ENCODE peak calls at places on chromosomes 5 and 9, in nine cellular contexts. K, Y, J, Q, F, G, M, U and Z are unnamed samples.

GRCh38 chr9:114046876-114047275 is 31.2 kb downstream of the AMBP start:
- DNase-seq in Q (no peak), M (no peak), K (no peak), Y (no peak), G (no peak), U (no peak), F (peak), J (no peak), Z (no peak)

GRCh38 chr5:68215888-68216736 is 556 bp downstream of the PIK3R1 start:
- DNase-seq in F (peak), U (peak), M (peak), J (peak), G (peak), K (peak), Y (no peak), Q (peak), Z (peak)

GRCh38 chr9:135165003-135165711 is 77.7 kb downstream of the OLFM1 start:
- DNase-seq in U (no peak), G (no peak), J (peak), F (no peak), Q (no peak), M (no peak), Y (no peak), K (no peak), Z (no peak)

GRCh38 chr9:96505316-96505991 is 55.5 kb downstream of the HABP4 start:
- DNase-seq in M (no peak), U (no peak), Y (peak), J (no peak), F (no peak), G (no peak), Q (no peak), K (no peak), Z (peak)

GRCh38 chr5:142784405-142784955 is 14.3 kb downstream of the ARHGAP26 start:
- DNase-seq in F (no peak), G (no peak), U (no peak), Q (no peak), Y (no peak), M (no peak), K (no peak), J (no peak), Z (no peak)

GRCh38 chr5:119417891-119418781 is 34.2 kb upstream of the HSD17B4 start:
- DNase-seq in K (no peak), G (no peak), M (no peak), U (no peak), Q (no peak), J (peak), F (peak), Y (no peak), Z (no peak)

GRCh38 chr5:40877371-40877988 is 31.8 kb upstream of the C7 start:
- DNase-seq in F (no peak), J (no peak), K (no peak), Y (no peak), Q (no peak), G (no peak), U (no peak), M (no peak), Z (no peak)

GRCh38 chr5:138275379-138275782 is 960 bp upstream of the GFRA3 start:
- DNase-seq in J (no peak), U (no peak), Q (no peak), F (no peak), Y (no peak), G (peak), K (no peak), M (no peak), Z (no peak)

GRCh38 chr5:180034564-180034963 is 37.0 kb downstream of the RNF130 start:
- DNase-seq in Y (no peak), K (no peak), M (no peak), U (no peak), Q (no peak), F (no peak), G (no peak), J (no peak), Z (no peak)

GRCh38 chr5:74232281-74232680 is 408.2 kb downstream of the ENC1 start:
- DNase-seq in M (no peak), J (peak), U (no peak), G (no peak), Y (no peak), Q (no peak), F (peak), K (no peak), Z (no peak)

GRCh38 chr5:167949435-167949834 is 342.0 kb upstream of the WWC1 start:
- DNase-seq in F (no peak), J (no peak), U (no peak), K (no peak), Q (no peak), M (no peak), Y (no peak), G (no peak), Z (no peak)

GRCh38 chr5:1292139-1292538 is 2.7 kb downstream of the TERT start:
- DNase-seq in M (peak), J (no peak), K (no peak), Q (no peak), G (no peak), U (no peak), F (no peak), Y (no peak), Z (no peak)

GRCh38 chr9:31146485-31147166 is 1237.8 kb upstream of the ACO1 start:
- DNase-seq in Y (no peak), K (no peak), F (no peak), G (no peak), J (no peak), Q (no peak), U (no peak), M (no peak), Z (no peak)

GRCh38 chr9:122941560-122942234 is 877 bp downstream of the RABGAP1 start:
- DNase-seq in G (peak), M (no peak), Y (no peak), J (no peak), F (peak), K (no peak), Q (no peak), U (no peak), Z (no peak)

GRCh38 chr5:180395540-180396274 is 42.6 kb upstream of the GFPT2 start:
- DNase-seq in M (no peak), J (no peak), Y (no peak), Q (no peak), K (peak), U (no peak), F (no peak), G (no peak), Z (no peak)

GRCh38 chr5:179798771-179799643 is 5.2 kb downstream of the LTC4S start:
- DNase-seq in K (no peak), J (no peak), U (no peak), M (no peak), Y (no peak), F (no peak), G (no peak), Q (no peak), Z (no peak)

DNA sequence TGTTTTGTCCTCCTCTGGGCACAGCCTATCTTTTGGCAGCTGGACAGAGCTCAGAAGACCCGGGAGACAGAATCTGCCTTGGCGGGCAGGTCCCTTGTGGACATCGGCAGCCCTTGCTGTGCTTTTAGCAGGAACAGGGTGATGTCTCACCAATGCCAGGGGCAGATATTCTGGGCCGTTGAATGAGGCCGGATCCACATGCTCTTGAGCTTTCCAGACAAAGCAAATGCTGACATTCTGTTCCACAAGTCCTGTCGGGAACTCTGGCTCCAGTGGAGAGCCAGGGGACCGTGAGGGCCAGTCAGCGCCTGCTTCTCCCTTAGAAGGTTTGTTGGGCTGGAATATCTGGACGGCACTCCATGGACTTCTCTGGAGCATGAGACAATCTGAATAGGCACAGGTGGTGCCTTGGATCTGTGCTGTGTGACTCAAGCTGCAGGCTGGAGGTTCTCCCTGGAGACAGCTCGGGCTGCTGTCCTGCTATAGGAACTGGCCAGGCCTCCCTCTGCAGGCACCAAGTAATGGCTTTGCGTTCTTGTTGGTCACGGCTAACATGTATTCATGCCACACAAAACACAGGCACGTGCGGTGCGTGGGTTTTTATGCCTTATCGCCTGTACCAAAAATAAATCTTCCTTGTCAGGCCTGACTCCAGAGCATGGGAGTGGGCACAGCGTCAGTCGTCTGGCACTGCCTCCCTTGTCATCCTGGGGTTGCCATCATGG is 80.3 kb downstream of the GADD45G start:
- DNase-seq in F (no peak), J (no peak), Q (no peak), K (peak), G (no peak), U (peak), Y (no peak), M (no peak), Z (no peak)
- H3K27ac ChIP-seq in F (no peak), J (no peak), Q (no peak), K (no peak), G (no peak), U (no peak), Y (no peak), M (no peak), Z (peak)

DNA sequence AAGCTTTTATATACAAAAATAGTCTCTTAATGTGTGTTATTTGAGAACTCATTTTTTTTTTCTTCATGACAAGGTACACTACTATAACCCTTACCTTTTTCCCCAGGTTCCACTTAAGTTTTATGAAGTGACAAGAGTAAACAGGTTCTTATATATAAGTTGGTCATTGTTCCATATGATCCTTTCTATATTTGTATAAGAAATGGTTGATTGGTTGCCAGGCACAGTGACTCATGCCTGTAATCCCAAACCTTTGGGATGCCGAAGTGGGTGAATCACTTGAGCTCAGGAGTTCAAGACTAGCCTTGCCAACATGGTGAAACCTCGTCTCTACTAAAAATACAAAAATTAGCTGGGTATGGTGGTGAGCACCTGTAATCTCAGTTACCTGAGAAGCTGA is 108.3 kb downstream of the PCSK1 start:
- DNase-seq in U (no peak), K (no peak), J (no peak), G (no peak), Q (no peak), M (no peak), F (peak), Y (no peak), Z (no peak)
- H3K27ac ChIP-seq in U (no peak), K (no peak), J (no peak), G (no peak), Q (no peak), M (no peak), F (no peak), Y (no peak), Z (no peak)

GRCh38 chr9:33813712-33814641 is 3.0 kb upstream of the UBE2R2 start:
- DNase-seq in K (no peak), M (peak), Y (no peak), J (peak), U (no peak), Q (no peak), F (peak), G (peak), Z (no peak)
- H3K27ac ChIP-seq in K (no peak), M (no peak), Y (peak), J (no peak), U (peak), Q (no peak), F (no peak), G (no peak), Z (peak)

GRCh38 chr9:136744747-136745146 is 2.0 kb upstream of the LCN10 start:
- DNase-seq in Y (no peak), F (no peak), M (no peak), J (no peak), K (no peak), G (no peak), U (no peak), Q (no peak), Z (no peak)
- H3K27ac ChIP-seq in Y (no peak), F (no peak), M (no peak), J (no peak), K (no peak), G (no peak), U (no peak), Q (no peak), Z (no peak)

GRCh38 chr5:135034186-135034962 is at the start of gene PITX1:
- DNase-seq in Y (no peak), U (peak), G (peak), F (no peak), Q (no peak), J (peak), M (no peak), K (peak), Z (no peak)
- H3K27ac ChIP-seq in Y (no peak), U (peak), G (no peak), F (no peak), Q (peak), J (no peak), M (no peak), K (no peak), Z (no peak)

GRCh38 chr5:81045389-81045807 is 85.2 kb downstream of the RASGRF2 start:
- DNase-seq in F (peak), J (no peak), U (no peak), G (no peak), K (no peak), M (no peak), Y (no peak), Q (no peak), Z (no peak)

GRCh38 chr5:81044868-81045267 is 84.7 kb downstream of the RASGRF2 start:
- DNase-seq in Y (no peak), U (no peak), M (no peak), G (no peak), J (no peak), K (no peak), Q (no peak), F (no peak), Z (no peak)

GRCh38 chr5:81046041-81046440 is 85.9 kb downstream of the RASGRF2 start:
- DNase-seq in F (no peak), Y (no peak), J (no peak), M (no peak), Q (no peak), K (no peak), G (no peak), U (no peak), Z (no peak)
- H3K27ac ChIP-seq in F (no peak), Y (no peak), J (no peak), M (no peak), Q (no peak), K (no peak), G (no peak), U (no peak), Z (no peak)

DNA sequence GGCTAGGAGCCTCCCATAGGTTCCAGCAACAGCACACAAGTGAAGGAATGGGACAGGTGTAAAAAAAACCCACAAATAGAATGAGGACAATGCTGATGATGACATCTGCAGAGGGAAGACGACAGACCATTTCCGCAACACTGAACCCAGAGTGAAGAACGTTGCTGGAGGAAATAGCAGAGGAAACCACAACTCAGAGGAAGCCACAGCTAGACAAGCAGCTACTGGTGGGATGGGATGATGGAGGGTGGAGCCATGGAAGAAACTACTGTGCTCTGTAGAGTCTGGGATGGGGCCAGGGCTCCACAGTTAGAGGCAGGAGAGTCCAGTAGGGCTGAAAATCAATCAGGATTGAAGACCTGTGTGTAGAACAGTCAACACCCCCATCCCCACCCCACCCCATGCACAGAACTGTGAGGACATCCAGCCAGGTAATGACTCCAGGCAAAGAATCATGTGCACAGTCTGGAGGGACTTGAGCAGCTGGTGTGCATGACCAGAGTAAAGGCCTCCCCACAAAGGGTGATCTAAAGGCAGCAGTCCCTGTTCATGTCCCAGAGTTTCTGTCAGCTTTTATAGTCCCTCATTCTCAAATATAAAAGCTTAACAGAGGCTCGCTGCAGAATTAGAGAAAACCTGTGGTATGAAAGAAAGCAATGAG is 65.2 kb upstream of the SPIN1 start:
- DNase-seq in Y (no peak), G (no peak), F (peak), J (no peak), U (no peak), Q (peak), M (peak), K (peak), Z (no peak)
- H3K27ac ChIP-seq in Y (no peak), G (no peak), F (no peak), J (no peak), U (no peak), Q (no peak), M (no peak), K (no peak), Z (no peak)

GRCh38 chr5:35922468-35922867 is 16.0 kb downstream of the CAPSL start:
- DNase-seq in F (no peak), M (no peak), Y (no peak), J (no peak), K (no peak), G (no peak), U (no peak), Q (no peak), Z (no peak)

GRCh38 chr5:35924122-35924949 is 14.1 kb downstream of the CAPSL start:
- DNase-seq in K (no peak), G (no peak), Q (no peak), M (peak), J (no peak), Y (no peak), F (peak), U (no peak), Z (no peak)

GRCh38 chr5:35921930-35922329 is 16.5 kb downstream of the CAPSL start:
- DNase-seq in U (no peak), Q (no peak), G (no peak), M (no peak), Y (no peak), J (no peak), F (no peak), K (no peak), Z (no peak)

GRCh38 chr5:35920890-35921289 is 17.5 kb downstream of the CAPSL start:
- DNase-seq in U (no peak), G (peak), Y (no peak), M (no peak), F (peak), J (peak), K (no peak), Q (no peak), Z (no peak)

GRCh38 chr5:35919191-35919590 is 19.2 kb downstream of the CAPSL start:
- DNase-seq in F (peak), U (no peak), J (no peak), Y (peak), Q (no peak), K (no peak), G (no peak), M (no peak), Z (no peak)
- H3K27ac ChIP-seq in F (no peak), U (no peak), J (no peak), Y (no peak), Q (no peak), K (no peak), G (no peak), M (no peak), Z (no peak)